ENCODE peak calls at places on chromosomes 5 and 9, in eight cellular contexts. I is CD8-positive, alpha-beta T cell; H is CD4-positive, alpha-beta T cell; C is hepatocyte; O is breast epithelium; F is HCT116; D is GM23338; X is pancreas. K is an unnamed sample.

GRCh38 chr9:101737165-101737704 is 1.2 kb downstream of the GRIN3A start:
- DNase-seq in I (no peak), H (no peak), C (no peak), O (no peak), F (no peak), D (peak), X (no peak), K (no peak)

GRCh38 chr9:4815381-4815956 is 22.7 kb downstream of the RCL1 start:
- DNase-seq in I (no peak), H (no peak), C (no peak), O (no peak), F (no peak), D (no peak), X (no peak), K (no peak)

GRCh38 chr9:95189230-95190098 is 128.0 kb downstream of the FANCC start:
- DNase-seq in I (no peak), H (no peak), C (peak), O (no peak), F (no peak), D (no peak), X (no peak), K (no peak)

GRCh38 chr9:34254966-34255825 is 73.9 kb downstream of the KIF24 start:
- DNase-seq in I (no peak), H (no peak), C (no peak), O (no peak), F (no peak), D (no peak), X (no peak), K (no peak)

GRCh38 chr5:61026004-61026403 is 81.0 kb downstream of the NDUFAF2 start:
- DNase-seq in I (no peak), H (no peak), C (no peak), O (no peak), F (no peak), D (no peak), X (no peak), K (no peak)

GRCh38 chr9:134937566-134938345 is 20.0 kb upstream of the FCN1 start:
- DNase-seq in I (no peak), H (no peak), C (no peak), O (no peak), F (no peak), D (no peak), X (no peak), K (no peak)

GRCh38 chr9:35415769-35416427 is 74.0 kb upstream of the RUSC2 start:
- DNase-seq in I (no peak), H (no peak), C (no peak), O (no peak), F (no peak), D (peak), X (no peak), K (no peak)

GRCh38 chr5:62779010-62779422 is 200.4 kb downstream of the LRRC70 start:
- DNase-seq in I (no peak), H (no peak), C (peak), O (no peak), F (peak), D (peak), X (no peak), K (peak)

GRCh38 chr9:85741112-85741874 is 461 bp downstream of the AGTPBP1 start:
- DNase-seq in I (peak), H (peak), C (peak), O (no peak), F (no peak), D (peak), X (no peak), K (no peak)

DNA sequence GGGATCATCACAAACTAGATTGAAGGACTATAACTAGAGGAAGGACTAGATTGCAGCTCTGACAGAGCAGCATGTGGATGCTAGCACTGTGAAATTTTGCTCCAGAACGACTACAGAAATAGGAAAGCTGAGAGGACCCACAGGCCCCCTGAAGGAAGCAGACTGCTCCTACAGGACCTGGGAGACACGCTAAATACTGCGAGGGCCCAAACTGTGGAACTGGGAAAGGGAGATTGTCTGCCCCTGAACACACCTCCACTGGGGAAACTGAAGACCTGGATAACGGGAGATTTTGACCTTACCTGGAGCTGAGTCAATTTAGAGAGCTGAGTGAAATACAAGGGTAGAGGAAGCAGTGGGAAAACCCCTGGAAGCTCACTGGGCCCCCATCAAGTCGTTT is 19.2 kb downstream of the TRIM36 start:
- DNase-seq in I (no peak), H (no peak), C (no peak), O (no peak), F (no peak), D (peak), X (no peak), K (no peak)
- TF ChIP-seq CTCF in I (no peak), H (no peak), C (no peak), O (no peak), F (no peak), D (peak), X (no peak), K (no peak)

GRCh38 chr9:77915744-77916143 is 115.9 kb downstream of the GNAQ start:
- DNase-seq in I (no peak), H (no peak), C (no peak), O (no peak), F (no peak), D (no peak), X (no peak), K (no peak)
- H3K27ac ChIP-seq in I (no peak), H (no peak), C (no peak), O (peak), F (no peak), D (no peak), X (no peak), K (no peak)

GRCh38 chr5:117455236-117456233 is 880.9 kb upstream of the SEMA6A start:
- DNase-seq in I (no peak), H (no peak), C (peak), O (no peak), F (peak), D (peak), X (peak), K (no peak)
- TF ChIP-seq CTCF in I (no peak), H (no peak), C (peak), O (no peak), F (peak), D (peak), X (peak), K (peak)

DNA sequence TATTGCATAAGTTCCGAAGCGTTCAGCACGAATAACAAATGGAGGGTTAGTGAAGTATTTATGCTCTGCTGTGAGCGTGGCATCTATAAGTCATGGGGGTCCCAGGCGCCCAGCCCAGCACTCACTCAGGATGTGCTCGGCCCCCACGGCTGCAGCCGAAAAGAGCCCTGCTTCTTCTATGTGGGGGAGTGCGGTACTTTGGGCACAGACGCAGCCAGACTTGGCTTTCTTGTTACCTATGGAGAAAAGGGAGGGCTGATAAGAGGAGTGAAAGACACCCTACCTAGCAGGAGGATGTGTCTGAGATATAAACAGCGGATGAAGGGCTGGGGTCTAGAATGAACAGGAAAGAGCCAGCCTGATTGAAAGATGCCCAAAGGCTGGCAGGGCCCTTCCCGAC is 51.4 kb downstream of the MRPL36 start:
- DNase-seq in I (no peak), H (no peak), C (no peak), O (peak), F (no peak), D (no peak), X (no peak), K (no peak)
- H3K27ac ChIP-seq in I (no peak), H (no peak), C (no peak), O (no peak), F (no peak), D (no peak), X (no peak), K (no peak)

GRCh38 chr5:174343826-174344225 is 298.3 kb downstream of the NSG2 start:
- DNase-seq in I (no peak), H (no peak), C (no peak), O (no peak), F (no peak), D (no peak), X (no peak), K (no peak)

GRCh38 chr5:174347183-174347582 is 301.7 kb downstream of the NSG2 start:
- DNase-seq in I (no peak), H (no peak), C (no peak), O (no peak), F (no peak), D (no peak), X (no peak), K (no peak)

GRCh38 chr5:174340221-174340620 is 294.7 kb downstream of the NSG2 start:
- DNase-seq in I (no peak), H (no peak), C (no peak), O (no peak), F (no peak), D (no peak), X (no peak), K (no peak)

GRCh38 chr5:174342696-174343095 is 297.2 kb downstream of the NSG2 start:
- DNase-seq in I (no peak), H (no peak), C (no peak), O (no peak), F (no peak), D (no peak), X (no peak), K (no peak)

DNA sequence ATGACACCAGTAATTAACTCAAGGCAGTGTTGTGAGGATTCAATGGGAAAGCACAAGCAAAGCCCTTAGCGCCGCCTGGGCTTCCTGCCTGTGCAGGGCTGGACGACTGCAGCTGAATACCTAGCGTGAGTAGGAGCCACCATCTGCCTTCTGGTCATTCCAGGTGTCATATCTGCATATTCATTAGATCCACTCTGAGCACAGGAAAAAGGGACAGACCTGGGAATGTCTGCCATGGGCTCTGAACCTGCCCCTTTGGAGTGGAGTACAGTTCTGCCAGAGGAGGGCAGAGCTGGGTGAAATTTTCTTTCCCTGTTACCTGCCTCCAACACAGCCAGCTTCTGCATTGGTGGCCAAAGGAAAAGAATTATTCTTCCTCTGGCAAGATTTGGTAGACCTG is 298.8 kb downstream of the NSG2 start:
- DNase-seq in I (no peak), H (no peak), C (no peak), O (no peak), F (no peak), D (peak), X (no peak), K (no peak)
- TF ChIP-seq CTCF in I (no peak), H (no peak), C (no peak), O (no peak), F (peak), D (peak), X (no peak), K (peak)

DNA sequence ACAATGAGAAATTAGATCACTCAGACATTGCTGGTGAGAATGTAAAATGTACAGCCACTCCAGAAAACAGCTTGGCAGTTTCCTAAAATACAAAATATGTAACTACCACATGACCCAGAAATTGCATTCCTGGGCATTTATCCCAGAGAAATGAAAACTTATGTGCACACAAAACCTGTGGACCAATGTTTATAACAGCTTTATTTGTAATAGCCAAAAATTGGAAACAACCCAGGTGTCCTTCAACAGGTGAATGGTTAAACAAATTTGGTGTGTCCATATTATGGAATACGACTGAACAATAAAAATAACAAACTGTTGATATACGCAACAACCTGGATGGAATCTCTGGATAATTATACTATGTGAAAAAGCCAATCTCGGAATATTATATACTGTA is 34.9 kb upstream of the SHC3 start:
- DNase-seq in I (no peak), H (no peak), C (no peak), O (no peak), F (no peak), D (no peak), X (no peak), K (no peak)
- H3K27ac ChIP-seq in I (no peak), H (no peak), C (no peak), O (no peak), F (no peak), D (no peak), X (no peak), K (no peak)

DNA sequence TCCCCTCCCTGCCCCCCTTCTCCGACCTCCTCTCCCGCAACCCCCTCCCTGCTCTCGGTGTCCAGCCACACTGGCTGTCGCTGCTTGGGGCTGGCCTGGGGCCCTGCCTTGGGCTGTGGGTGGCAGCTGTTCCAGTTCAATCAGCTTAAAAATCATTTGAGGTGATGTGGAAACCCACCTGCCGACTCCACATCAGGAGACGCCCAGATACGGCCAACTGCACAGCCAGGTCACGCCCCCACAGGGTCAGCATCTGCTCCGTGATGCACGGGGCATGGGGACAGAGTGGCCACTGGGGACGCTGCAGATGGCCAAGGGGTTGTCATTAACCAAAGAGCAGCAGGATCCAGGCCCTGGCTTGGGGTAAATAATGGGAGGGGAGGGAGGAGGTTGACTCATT is 106.9 kb upstream of the MVB12B start:
- DNase-seq in I (no peak), H (no peak), C (no peak), O (no peak), F (no peak), D (peak), X (no peak), K (no peak)
- TF ChIP-seq CTCF in I (no peak), H (no peak), C (no peak), O (no peak), F (peak), D (peak), X (no peak), K (no peak)

DNA sequence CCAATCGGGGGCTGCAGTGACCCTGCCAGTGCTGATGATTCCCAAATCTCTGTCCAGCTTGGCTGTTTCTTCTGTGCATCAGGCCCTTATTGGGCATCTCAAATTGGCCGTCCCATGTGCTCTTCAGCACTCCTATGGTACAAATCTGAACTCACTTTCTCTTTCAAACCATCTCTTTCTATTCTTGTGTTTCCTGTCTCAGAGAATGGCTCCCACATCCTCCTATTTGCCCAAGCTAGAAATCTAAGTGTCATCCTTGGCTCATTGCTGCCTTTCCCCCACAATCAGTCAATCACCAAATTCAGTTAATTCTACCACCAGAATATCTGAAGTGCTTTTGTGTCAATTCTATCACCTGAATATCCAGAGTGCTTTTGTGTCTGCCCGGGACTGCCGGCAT is 336.6 kb downstream of the CWC27 start:
- DNase-seq in I (no peak), H (no peak), C (no peak), O (no peak), F (no peak), D (no peak), X (no peak), K (no peak)
- H3K27ac ChIP-seq in I (no peak), H (no peak), C (no peak), O (no peak), F (no peak), D (no peak), X (no peak), K (no peak)

DNA sequence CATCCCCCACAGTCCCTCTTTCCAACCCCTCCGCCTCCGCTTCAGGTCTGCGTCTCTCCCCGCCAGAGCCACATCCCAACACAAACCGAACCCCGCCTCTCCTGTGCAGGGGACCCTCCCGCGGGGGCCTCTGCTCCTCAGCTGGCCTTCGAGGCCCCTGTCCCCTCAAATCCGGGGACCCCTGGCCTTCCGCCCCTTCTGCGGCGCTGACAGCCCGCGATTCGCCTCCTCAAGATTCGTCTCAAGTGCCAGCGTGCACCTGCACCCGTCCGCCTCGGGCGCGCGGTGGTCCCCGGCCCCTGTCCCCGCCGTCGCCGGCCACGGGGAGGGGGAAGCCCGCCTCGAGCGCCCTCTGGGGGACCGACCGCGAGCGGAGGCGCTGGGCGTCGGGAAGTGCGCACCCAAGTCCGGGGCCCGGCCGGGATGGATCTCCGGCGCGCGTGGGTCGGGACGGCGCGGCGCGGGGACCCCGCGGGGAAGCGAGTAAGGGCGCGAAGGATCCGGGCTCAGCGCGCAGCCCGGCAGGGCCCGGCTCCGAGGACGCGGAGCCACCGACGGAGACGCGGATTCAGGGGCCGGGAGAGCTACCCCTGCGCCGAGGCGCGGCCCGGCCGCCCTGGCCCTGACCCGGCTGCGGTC is 623 bp downstream of the FLT4 start:
- DNase-seq in I (no peak), H (no peak), C (peak), O (no peak), F (no peak), D (peak), X (no peak), K (no peak)
- TF ChIP-seq CTCF in I (no peak), H (no peak), C (peak), O (no peak), F (no peak), D (peak), X (no peak), K (peak)

K was measured in foreskin keratinocyte.